ENCODE peak calls at places on chromosomes 13 and 19, in five cellular contexts. D is ovary, U is tibial nerve, P is heart left ventricle, C is body of pancreas. H is an unnamed sample.

GRCh38 chr13:34247596-34247995 is 429.6 kb downstream of the RFC3 start:
- DNase-seq in D (no peak), U (no peak), P (no peak), C (no peak), H (no peak)

GRCh38 chr19:38209671-38210457 is 14.2 kb downstream of the DPF1 start:
- DNase-seq in D (peak), U (peak), P (peak), C (peak), H (no peak)

GRCh38 chr13:93227280-93227905 is 786 bp downstream of the GPC6 start:
- DNase-seq in D (peak), U (peak), P (no peak), C (no peak), H (no peak)

GRCh38 chr19:21848706-21849105 is 12.7 kb upstream of the ZNF43 start:
- DNase-seq in D (no peak), U (no peak), P (no peak), C (no peak), H (no peak)

GRCh38 chr13:112713517-112714253 is 23.8 kb downstream of the ATP11A start:
- DNase-seq in D (peak), U (no peak), P (no peak), C (no peak), H (no peak)

GRCh38 chr19:29524912-29525870 is 603 bp upstream of the VSTM2B start:
- DNase-seq in D (no peak), U (no peak), P (no peak), C (no peak), H (no peak)

GRCh38 chr13:71685072-71685471 is 181.9 kb downstream of the DACH1 start:
- DNase-seq in D (no peak), U (no peak), P (no peak), C (no peak), H (no peak)

GRCh38 chr13:33644607-33645543 is 173.1 kb upstream of the RFC3 start:
- DNase-seq in D (no peak), U (no peak), P (peak), C (peak), H (no peak)

GRCh38 chr13:94712812-94713555 is 639 bp upstream of the SOX21 start:
- DNase-seq in D (peak), U (no peak), P (no peak), C (peak), H (no peak)

GRCh38 chr19:41848666-41849065 is 3.8 kb downstream of the DMRTC2 start:
- DNase-seq in D (no peak), U (no peak), P (no peak), C (no peak), H (no peak)

GRCh38 chr19:3397266-3398022 is 31.1 kb downstream of the NFIC start:
- DNase-seq in D (no peak), U (peak), P (no peak), C (peak), H (no peak)

GRCh38 chr13:29845440-29846056 is 4.9 kb downstream of the UBL3 start:
- DNase-seq in D (no peak), U (no peak), P (no peak), C (no peak), H (no peak)

GRCh38 chr13:41054919-41055619 is 6.2 kb upstream of the WBP4 start:
- DNase-seq in D (no peak), U (no peak), P (no peak), C (no peak), H (no peak)

GRCh38 chr13:110361365-110361911 is 54.4 kb downstream of the COL4A2 start:
- DNase-seq in D (peak), U (peak), P (peak), C (peak), H (no peak)

GRCh38 chr13:112453207-112453829 is 77.2 kb downstream of the SPACA7 start:
- DNase-seq in D (no peak), U (no peak), P (no peak), C (no peak), H (no peak)

GRCh38 chr13:50616101-50616500 is 227.4 kb downstream of the DLEU7 start:
- DNase-seq in D (no peak), U (no peak), P (no peak), C (no peak), H (no peak)

GRCh38 chr13:33053397-33054066 is 37.3 kb downstream of the KL start:
- DNase-seq in D (no peak), U (no peak), P (no peak), C (no peak), H (no peak)

GRCh38 chr19:16445238-16446107 is 26.3 kb downstream of the EPS15L1 start:
- DNase-seq in D (no peak), U (no peak), P (no peak), C (no peak), H (no peak)

GRCh38 chr13:101309014-101309619 is 107.2 kb downstream of the NALCN start:
- DNase-seq in D (no peak), U (no peak), P (no peak), C (no peak), H (no peak)

GRCh38 chr13:107807306-107808073 is 407.8 kb downstream of the LIG4 start:
- DNase-seq in D (no peak), U (no peak), P (no peak), C (no peak), H (no peak)

GRCh38 chr13:44218501-44219240 is 155.0 kb upstream of the SERP2 start:
- DNase-seq in D (no peak), U (peak), P (peak), C (peak), H (no peak)

GRCh38 chr13:79405831-79406596 is at the start of gene RBM26:
- DNase-seq in D (peak), U (peak), P (peak), C (peak), H (peak)

GRCh38 chr13:71860547-71861131 is 6.4 kb downstream of the DACH1 start:
- DNase-seq in D (no peak), U (no peak), P (no peak), C (no peak), H (no peak)

GRCh38 chr13:52085416-52085815 is 43.5 kb downstream of the NEK5 start:
- DNase-seq in D (no peak), U (no peak), P (no peak), C (no peak), H (no peak)

GRCh38 chr13:40368123-40368891 is 298.1 kb downstream of the FOXO1 start:
- DNase-seq in D (no peak), U (no peak), P (no peak), C (no peak), H (no peak)

GRCh38 chr19:36041831-36042230 is 9.2 kb upstream of the CLIP3 start:
- DNase-seq in D (no peak), U (no peak), P (no peak), C (peak), H (no peak)

GRCh38 chr13:51130348-51130747 is 19.3 kb upstream of the C13orf42 start:
- DNase-seq in D (no peak), U (no peak), P (no peak), C (no peak), H (no peak)

GRCh38 chr19:49338691-49339363 is 3.6 kb downstream of the CD37 start:
- DNase-seq in D (peak), U (peak), P (peak), C (peak), H (no peak)
- TF ChIP-seq POLR2A in D (no peak), U (no peak), P (no peak), C (peak), H (no peak)

GRCh38 chr19:56091066-56091490 is 30.0 kb downstream of the ZNF787 start:
- DNase-seq in D (no peak), U (no peak), P (no peak), C (no peak), H (no peak)
- TF ChIP-seq POLR2A in D (no peak), U (no peak), P (no peak), C (no peak), H (no peak)

DNA sequence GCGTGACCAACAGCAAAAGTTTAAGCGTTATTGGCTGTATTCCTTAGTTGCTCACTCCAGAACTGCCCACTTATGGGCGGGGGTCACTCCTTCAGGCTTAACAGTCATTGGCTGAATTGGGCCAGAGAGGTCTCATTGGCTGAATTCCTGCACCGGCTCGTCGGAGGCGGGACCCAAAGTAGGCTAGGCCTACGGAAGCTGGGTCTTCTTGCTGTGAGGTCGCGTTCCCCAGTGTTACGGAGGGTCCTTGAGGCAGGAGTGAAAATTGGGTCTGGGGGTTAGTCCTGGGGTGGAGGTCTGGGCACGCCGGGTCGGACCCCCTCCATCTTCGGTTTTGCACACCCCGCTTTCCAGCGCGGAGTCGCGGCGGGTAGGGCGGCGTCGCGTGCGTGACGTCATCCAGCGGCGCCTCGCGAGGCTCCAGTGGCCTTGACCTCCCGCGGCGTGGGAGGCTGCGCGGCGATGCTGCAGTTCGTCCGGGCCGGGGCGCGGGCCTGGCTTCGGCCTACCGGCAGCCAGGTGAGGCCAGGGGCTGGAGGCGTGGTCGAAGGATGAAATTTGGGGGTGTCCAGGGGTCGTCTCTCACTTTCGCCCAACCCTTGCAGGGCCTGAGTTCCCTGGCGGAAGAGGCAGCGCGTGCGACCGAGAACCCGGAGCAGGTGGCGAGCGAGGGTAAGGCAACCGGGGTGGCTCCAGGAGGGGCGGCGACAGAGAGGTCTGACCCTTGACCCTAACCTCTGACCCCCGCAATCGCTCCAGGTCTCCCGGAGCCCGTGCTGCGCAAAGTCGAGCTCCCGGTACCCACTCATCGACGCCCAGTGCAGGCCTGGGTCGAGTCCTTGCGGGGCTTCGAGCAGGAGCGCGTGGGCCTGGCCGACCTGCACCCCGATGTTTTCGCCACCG is at the start of gene MRPL4:
- DNase-seq in D (peak), U (peak), P (peak), C (peak), H (peak)
- TF ChIP-seq POLR2A in D (no peak), U (no peak), P (no peak), C (peak), H (peak)

DNA sequence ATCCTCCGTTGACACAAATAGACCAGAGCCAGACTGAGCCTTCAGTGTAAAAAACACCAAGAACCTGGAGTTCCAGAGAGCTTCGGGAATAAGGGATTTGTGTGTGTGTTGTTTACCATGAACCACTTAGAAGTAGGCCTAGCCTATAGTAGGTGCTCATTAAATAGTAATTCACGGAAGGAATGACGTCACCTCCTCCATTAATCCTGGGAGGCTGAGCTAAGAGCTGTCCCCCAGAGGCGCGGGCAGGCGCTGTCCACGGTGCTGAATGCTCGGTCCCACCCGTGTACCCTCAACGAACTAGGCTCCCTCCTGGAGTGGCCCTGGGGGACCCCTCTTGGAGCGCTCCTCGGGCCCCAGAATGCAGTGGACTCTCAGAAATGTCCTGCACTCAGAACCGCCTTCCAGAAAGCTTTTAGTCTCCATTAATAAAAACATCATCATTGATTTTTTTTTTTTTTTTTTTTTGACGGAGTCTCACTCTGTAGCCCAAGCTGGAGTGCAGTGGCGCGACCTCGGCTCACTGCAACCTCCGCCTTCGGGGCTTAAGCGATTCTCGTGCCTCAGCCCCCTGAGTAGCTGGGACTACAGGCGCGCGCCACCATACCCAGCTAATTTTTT is 6.5 kb downstream of the UNC13A start:
- DNase-seq in D (peak), U (no peak), P (peak), C (no peak), H (no peak)
- TF ChIP-seq POLR2A in D (no peak), U (no peak), P (no peak), C (no peak), H (no peak)

GRCh38 chr19:12495002-12495802 is 10.6 kb upstream of the ZNF709 start:
- DNase-seq in D (peak), U (peak), P (peak), C (peak), H (peak)
- TF ChIP-seq POLR2A in D (peak), U (peak), P (no peak), C (peak), H (peak)

GRCh38 chr19:45439569-45440258 is 16.0 kb upstream of the ERCC1 start:
- DNase-seq in D (peak), U (peak), P (peak), C (peak), H (peak)
- TF ChIP-seq POLR2A in D (peak), U (no peak), P (no peak), C (peak), H (no peak)

GRCh38 chr19:11678504-11678903 is 60.2 kb downstream of the ZNF823 start:
- DNase-seq in D (no peak), U (no peak), P (no peak), C (no peak), H (no peak)

GRCh38 chr19:11673608-11674041 is 65.1 kb downstream of the ZNF823 start:
- DNase-seq in D (peak), U (no peak), P (peak), C (peak), H (no peak)

GRCh38 chr19:11680689-11681302 is 58.0 kb downstream of the ZNF823 start:
- DNase-seq in D (no peak), U (no peak), P (no peak), C (no peak), H (no peak)

GRCh38 chr19:11674067-11674492 is 64.7 kb downstream of the ZNF823 start:
- DNase-seq in D (no peak), U (no peak), P (no peak), C (no peak), H (no peak)

GRCh38 chr19:11675569-11675968 is 63.2 kb downstream of the ZNF823 start:
- DNase-seq in D (no peak), U (no peak), P (no peak), C (no peak), H (no peak)
- TF ChIP-seq POLR2A in D (no peak), U (no peak), P (no peak), C (no peak), H (no peak)

GRCh38 chr13:114281351-114282142 is at the start of gene UPF3A:
- DNase-seq in D (peak), U (peak), P (peak), C (peak), H (peak)
- TF ChIP-seq POLR2A in D (peak), U (peak), P (no peak), C (peak), H (peak)

GRCh38 chr19:50835785-50836542 is 2.6 kb upstream of the KLK15 start:
- DNase-seq in D (peak), U (peak), P (peak), C (peak), H (peak)
- TF ChIP-seq POLR2A in D (no peak), U (no peak), P (no peak), C (peak), H (peak)

H was measured in GM12892.